ENCODE peak calls at places on chromosomes 12 and 14, in four cellular contexts. A is WERI-Rb-1, F is hepatocyte, L is heart left ventricle. O is an unnamed sample. For H3K36me3, the result is how much of the 10 kb centered on the place peaks cover.

GRCh38 chr14:102923201-102923919 is 897 bp downstream of the AMN start:
- DNase-seq in F (peak), A (no peak), L (no peak), O (no peak)

GRCh38 chr12:38998887-38999482 is 93.6 kb upstream of the CPNE8 start:
- DNase-seq in F (no peak), L (no peak), A (no peak), O (no peak)

GRCh38 chr12:51823875-51824565 is 24.5 kb downstream of the FIGNL2 start:
- DNase-seq in F (peak), L (no peak), A (peak), O (peak)

GRCh38 chr14:75535164-75535898 is 13.1 kb downstream of the BATF start:
- DNase-seq in A (no peak), F (no peak), L (no peak), O (no peak)

GRCh38 chr12:127162902-127163301 is 1104.1 kb upstream of the TMEM132C start:
- DNase-seq in L (no peak), A (no peak), F (peak), O (peak)

GRCh38 chr14:67722293-67722692 is 20.6 kb downstream of the RDH12 start:
- DNase-seq in A (peak), F (peak), L (peak), O (no peak)

GRCh38 chr12:110109037-110109836 is 14.9 kb upstream of the IFT81 start:
- DNase-seq in L (peak), A (peak), F (peak), O (peak)

GRCh38 chr12:53201639-53202038 is 5.4 kb downstream of the ITGB7 start:
- DNase-seq in L (no peak), A (no peak), F (no peak), O (no peak)

GRCh38 chr14:74682169-74682952 is 30.5 kb downstream of the AREL1 start:
- DNase-seq in A (no peak), L (no peak), F (no peak), O (no peak)

GRCh38 chr12:57740656-57741412 is 2.3 kb upstream of the AGAP2 start:
- DNase-seq in L (no peak), A (no peak), F (no peak), O (no peak)

GRCh38 chr12:117686911-117687377 is 281.8 kb downstream of the KSR2 start:
- DNase-seq in A (no peak), L (no peak), F (peak), O (peak)

GRCh38 chr14:54695196-54695595 is 128.3 kb downstream of the SAMD4A start:
- DNase-seq in L (no peak), A (no peak), F (no peak), O (peak)

GRCh38 chr14:76267322-76268012 is 108.5 kb upstream of the ESRRB start:
- DNase-seq in L (peak), F (peak), A (no peak), O (peak)

GRCh38 chr14:34722723-34723545 is 8.5 kb upstream of the CFL2 start:
- DNase-seq in A (no peak), L (peak), F (peak), O (peak)

GRCh38 chr12:68559246-68559645 is 51.5 kb upstream of the RAP1B start:
- DNase-seq in L (no peak), F (no peak), A (no peak), O (peak)

GRCh38 chr12:104372048-104372720 is 68.6 kb downstream of the EID3 start:
- DNase-seq in L (no peak), A (no peak), F (no peak), O (no peak)

GRCh38 chr12:1634590-1635191 is 5.7 kb downstream of the WNT5B start:
- DNase-seq in L (peak), A (peak), F (peak), O (peak)

GRCh38 chr14:35849122-35849521 is 23.0 kb downstream of the BRMS1L start:
- DNase-seq in A (no peak), F (no peak), L (no peak), O (no peak)

GRCh38 chr12:122935318-122935717 is 30.9 kb downstream of the ABCB9 start:
- DNase-seq in F (no peak), L (no peak), A (no peak), O (no peak)

GRCh38 chr12:26056335-26056734 is 68.5 kb downstream of the BHLHE41 start:
- DNase-seq in A (no peak), L (no peak), F (no peak), O (peak)

GRCh38 chr14:30874999-30875787 is 834 bp downstream of the COCH start:
- DNase-seq in A (no peak), F (peak), L (no peak), O (no peak)

GRCh38 chr14:35332517-35333346 is 40.5 kb downstream of the PSMA6 start:
- DNase-seq in A (no peak), F (peak), L (no peak), O (peak)

GRCh38 chr12:102702447-102703114 is 214.5 kb downstream of the PAH start:
- DNase-seq in F (peak), L (no peak), A (peak), O (peak)

GRCh38 chr14:95365401-95365800 is 45.7 kb upstream of the CLMN start:
- DNase-seq in L (no peak), A (no peak), F (no peak), O (no peak)

GRCh38 chr14:81004575-81004974 is 49.2 kb downstream of the TSHR start:
- DNase-seq in L (no peak), A (no peak), F (no peak), O (no peak)

GRCh38 chr12:56987551-56988053 is 18.7 kb downstream of the ZBTB39 start:
- DNase-seq in F (peak), A (peak), L (peak), O (peak)

GRCh38 chr14:91418387-91419043 is 895 bp upstream of the CCDC88C start:
- DNase-seq in A (peak), L (peak), F (peak), O (peak)

GRCh38 chr12:78085562-78086182 is 255.0 kb downstream of the NAV3 start:
- DNase-seq in A (no peak), F (no peak), L (no peak), O (peak)

GRCh38 chr12:76866146-76866545 is 12.7 kb downstream of the CSRP2 start:
- DNase-seq in F (no peak), A (peak), L (no peak), O (no peak)

GRCh38 chr12:16573652-16574077 is 32.3 kb downstream of the LMO3 start:
- DNase-seq in A (peak), L (peak), F (peak), O (peak)

GRCh38 chr14:104091061-104091926 is 5.8 kb downstream of the ASPG start:
- DNase-seq in A (no peak), F (no peak), L (peak), O (no peak)

GRCh38 chr12:104290320-104290719 is 13.2 kb upstream of the EID3 start:
- DNase-seq in F (no peak), A (no peak), L (no peak), O (no peak)

GRCh38 chr12:88638388-88638787 is 58.1 kb upstream of the KITLG start:
- DNase-seq in L (no peak), A (no peak), F (no peak), O (no peak)

GRCh38 chr12:88638956-88639355 is 58.7 kb upstream of the KITLG start:
- DNase-seq in F (no peak), A (no peak), L (no peak), O (no peak)

GRCh38 chr12:88628856-88629509 is 48.7 kb upstream of the KITLG start:
- DNase-seq in A (no peak), F (peak), L (no peak), O (no peak)

GRCh38 chr12:88634008-88634407 is 53.7 kb upstream of the KITLG start:
- DNase-seq in L (no peak), A (no peak), F (no peak), O (no peak)

GRCh38 chr12:88633312-88633711 is 53.0 kb upstream of the KITLG start:
- DNase-seq in F (no peak), L (no peak), A (no peak), O (no peak)
- TF ChIP-seq CTCF in F (peak), L (no peak), A (no peak), O (no peak)

DNA sequence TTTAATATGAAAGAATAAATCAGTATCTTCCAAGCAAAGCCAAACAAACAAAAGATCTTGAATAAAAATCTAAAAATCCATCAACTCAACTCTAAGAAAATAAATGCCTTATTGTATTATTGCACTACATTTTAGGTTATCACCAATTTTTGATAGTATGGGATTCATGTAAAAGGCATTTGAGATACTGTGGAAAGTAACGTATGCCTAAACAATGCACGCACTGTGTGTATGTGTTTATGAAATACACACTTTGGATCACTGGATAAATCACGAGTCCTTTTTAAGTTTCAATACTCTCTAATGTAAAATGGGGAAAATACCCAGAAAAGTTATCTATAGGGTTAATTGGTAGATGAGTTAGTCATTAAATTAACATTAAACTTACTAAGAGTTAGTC is 17.7 kb downstream of the WBP11 start:
- DNase-seq in A (no peak), F (no peak), L (no peak), O (no peak)
- H3K36me3 ChIP-seq in A (half or more), F (under half), L (half or more), O (under half)

DNA sequence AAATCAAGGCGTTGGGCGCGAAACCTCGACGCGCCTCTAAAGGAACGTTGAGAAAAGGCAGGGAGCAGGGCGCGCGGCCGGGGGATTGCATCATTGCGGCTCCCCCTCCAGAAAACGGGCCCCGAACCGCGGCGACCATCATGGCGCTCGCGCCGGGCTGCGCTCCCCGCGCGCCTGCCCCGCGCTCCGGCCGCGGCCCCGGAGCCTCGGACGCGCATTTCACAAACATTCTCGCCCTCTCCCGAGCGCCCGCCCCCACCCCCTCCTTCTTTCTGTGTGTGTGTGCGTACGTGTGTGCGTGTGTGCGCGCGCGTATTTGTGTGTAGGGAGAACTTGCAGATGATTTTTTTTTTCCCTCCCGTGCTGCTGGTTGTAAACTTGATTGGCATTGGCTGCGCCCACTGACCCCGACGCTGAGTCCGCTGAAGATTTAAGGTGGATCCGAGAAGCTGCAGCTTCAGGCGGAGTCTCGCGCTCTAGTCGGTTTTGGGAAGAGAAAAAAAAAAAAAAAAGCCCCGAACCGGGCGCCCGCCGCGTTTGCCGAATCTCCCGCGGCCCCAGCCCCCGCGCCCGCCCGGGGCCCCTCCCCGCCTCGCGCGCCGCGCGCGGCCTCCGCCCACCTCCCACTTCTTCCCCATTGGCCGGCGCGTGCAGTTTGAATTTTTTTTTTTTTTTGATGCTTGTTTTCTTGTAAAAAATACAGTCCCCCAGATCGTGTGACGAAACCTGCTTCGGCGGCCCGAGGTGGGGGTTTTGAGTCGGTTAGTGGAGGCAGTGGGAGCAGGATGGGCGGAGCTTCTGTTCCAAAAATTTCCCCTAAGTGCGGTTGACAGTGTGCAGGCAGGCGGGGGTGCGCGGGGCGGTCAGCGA is 8.2 kb downstream of the CDKN1B start:
- DNase-seq in F (peak), L (peak), A (peak), O (peak)
- TF ChIP-seq CTCF in F (no peak), L (no peak), A (no peak), O (no peak)

GRCh38 chr12:121823101-121823726 is 19.4 kb downstream of the SETD1B start:
- DNase-seq in F (no peak), A (no peak), L (no peak), O (no peak)

GRCh38 chr12:121822393-121823100 is 18.7 kb downstream of the SETD1B start:
- DNase-seq in A (no peak), L (no peak), F (no peak), O (no peak)

GRCh38 chr12:121825041-121825523 is 21.3 kb downstream of the SETD1B start:
- DNase-seq in L (no peak), A (no peak), F (no peak), O (no peak)

GRCh38 chr12:121826318-121826954 is 22.6 kb downstream of the SETD1B start:
- DNase-seq in F (no peak), L (no peak), A (no peak), O (no peak)

GRCh38 chr12:121823727-121824115 is 19.9 kb downstream of the SETD1B start:
- DNase-seq in A (no peak), L (no peak), F (no peak), O (no peak)
- H3K36me3 ChIP-seq in A (half or more), L (half or more), F (under half), O (under half)

GRCh38 chr14:77886010-77886409 is 86.1 kb downstream of the ADCK1 start:
- DNase-seq in F (no peak), L (no peak), A (no peak), O (no peak)

GRCh38 chr14:77882098-77882497 is 82.2 kb downstream of the ADCK1 start:
- DNase-seq in A (no peak), F (peak), L (peak), O (no peak)

GRCh38 chr14:77885363-77885762 is 85.5 kb downstream of the ADCK1 start:
- DNase-seq in F (no peak), A (peak), L (no peak), O (no peak)

GRCh38 chr14:77882631-77883030 is 82.7 kb downstream of the ADCK1 start:
- DNase-seq in L (peak), A (no peak), F (peak), O (no peak)

DNA sequence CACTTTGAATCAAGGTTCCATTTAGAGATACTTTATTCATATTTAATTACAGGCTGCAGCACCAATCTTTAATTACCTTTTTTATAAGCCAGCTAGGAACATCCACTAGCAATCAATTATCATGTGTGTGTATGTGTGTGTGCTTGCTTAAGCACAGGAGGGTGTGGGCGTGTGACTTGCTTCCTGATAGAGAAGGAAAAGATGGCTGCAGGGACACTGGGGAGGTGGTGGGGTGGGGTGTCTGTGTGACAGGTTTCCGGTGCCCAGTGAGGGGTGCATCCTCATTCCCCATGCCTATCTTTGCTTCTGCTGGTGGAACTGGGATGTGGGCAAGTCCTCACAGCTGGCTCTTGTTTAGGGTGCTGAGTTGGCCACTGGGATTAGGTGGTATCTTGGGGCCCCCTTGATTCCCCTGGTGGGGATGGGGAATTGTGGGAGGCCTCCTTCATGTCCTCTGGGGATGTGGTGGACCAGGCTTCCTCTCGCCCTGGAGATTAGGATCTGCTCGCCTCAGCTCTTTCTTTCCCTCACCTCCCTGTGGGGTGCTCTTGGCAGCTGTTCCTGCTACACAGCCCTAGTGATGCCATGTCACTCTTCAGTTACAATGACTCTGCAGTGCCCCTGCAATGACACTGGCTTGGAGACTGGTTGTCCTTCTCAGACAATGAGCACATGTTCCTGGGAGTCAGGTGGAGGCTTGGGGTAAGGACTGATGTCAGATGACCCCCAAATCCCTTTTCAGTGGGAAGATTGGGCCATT is 83.8 kb downstream of the ADCK1 start:
- DNase-seq in A (no peak), L (no peak), F (no peak), O (no peak)
- TF ChIP-seq CTCF in A (no peak), L (no peak), F (no peak), O (no peak)

DNA sequence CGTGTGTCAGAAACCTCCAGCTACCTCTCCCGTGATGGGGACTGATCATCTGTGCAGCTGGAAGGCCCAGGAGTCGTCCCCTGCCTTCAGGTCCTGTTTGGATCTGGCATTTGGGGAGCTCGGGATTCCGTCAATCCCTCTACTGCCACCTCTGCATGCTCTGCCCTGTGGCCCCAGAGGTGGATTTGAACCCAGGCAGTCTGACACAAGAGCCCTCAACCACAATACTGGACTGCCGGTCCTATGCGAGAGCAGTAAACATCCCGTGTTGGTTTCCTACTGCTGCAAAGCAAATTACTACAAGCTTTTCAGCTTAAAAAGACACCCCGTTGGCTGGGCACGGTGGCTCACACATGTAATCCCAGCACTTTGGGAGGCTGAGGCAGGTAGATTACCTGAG is 121.9 kb upstream of the FKBP4 start:
- DNase-seq in L (no peak), A (no peak), F (no peak), O (no peak)
- H3K36me3 ChIP-seq in L (under half), A (under half), F (under half), O (under half)

GRCh38 chr12:85369365-85370154 is 89.5 kb downstream of the ALX1 start:
- DNase-seq in A (no peak), F (peak), L (no peak), O (no peak)

GRCh38 chr12:85367886-85368385 is 87.9 kb downstream of the ALX1 start:
- DNase-seq in L (no peak), F (no peak), A (no peak), O (no peak)

GRCh38 chr12:85357609-85358008 is 77.6 kb downstream of the ALX1 start:
- DNase-seq in F (peak), L (no peak), A (no peak), O (no peak)

GRCh38 chr12:85358715-85359114 is 78.7 kb downstream of the ALX1 start:
- DNase-seq in F (no peak), L (no peak), A (no peak), O (no peak)

DNA sequence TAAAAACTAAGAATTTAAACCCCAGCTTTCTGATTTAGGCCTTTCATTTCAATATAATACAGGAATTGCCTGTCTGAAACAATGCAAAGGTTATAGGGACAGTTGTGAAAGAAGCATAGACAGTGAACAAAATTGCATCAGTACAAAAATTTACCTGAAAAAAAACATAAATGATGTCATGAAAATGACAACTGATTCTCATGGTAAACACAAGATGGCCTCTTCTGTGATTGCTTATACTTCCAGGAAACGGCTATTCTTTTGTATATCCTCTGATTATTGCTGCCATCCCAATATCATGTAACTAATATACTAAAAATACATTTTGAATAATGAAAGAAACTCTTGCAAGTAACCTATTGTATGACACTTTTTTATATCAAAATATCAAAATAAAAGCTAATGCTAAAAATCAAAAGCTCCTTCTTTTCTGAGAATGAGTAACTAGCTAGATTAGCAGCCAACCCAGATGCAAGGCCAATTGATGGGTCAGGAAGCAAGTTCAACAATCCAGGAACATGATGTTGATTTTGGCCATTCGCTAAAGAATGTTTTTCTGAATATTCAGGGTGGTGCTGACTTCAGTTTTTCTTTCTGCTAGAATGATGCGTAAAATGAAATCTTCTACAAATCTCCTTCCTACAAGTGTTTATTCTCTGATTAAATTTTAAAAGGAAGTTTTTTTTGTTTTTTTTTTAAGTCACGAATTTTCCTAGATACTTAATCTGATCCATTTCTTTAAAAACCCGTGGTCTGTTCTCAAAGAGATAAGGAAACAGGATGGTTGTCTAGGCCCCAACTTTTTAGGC is 83.6 kb downstream of the ALX1 start:
- DNase-seq in L (no peak), F (no peak), A (no peak), O (no peak)
- TF ChIP-seq CTCF in L (no peak), F (no peak), A (no peak), O (no peak)

GRCh38 chr14:37508500-37508899 is 86.5 kb downstream of the FOXA1 start:
- DNase-seq in F (no peak), A (no peak), L (no peak), O (no peak)
- H3K36me3 ChIP-seq in F (under half), A (under half), L (under half), O (under half)

O was measured in bronchial epithelial cell.